ENCODE peak calls at places on chromosomes 3 and 15, in four cellular contexts. Q, G, J and T are unnamed samples.

GRCh38 chr3:75294124-75294523 is 370.0 kb upstream of the FRG2C start:
- DNase-seq in Q (peak), G (peak), J (peak), T (no peak)

GRCh38 chr3:190321789-190322603 is at the start of gene CLDN1:
- DNase-seq in Q (peak), G (peak), J (peak), T (no peak)

GRCh38 chr3:172089250-172089649 is 49.9 kb downstream of the FNDC3B start:
- DNase-seq in Q (no peak), G (no peak), J (no peak), T (no peak)

GRCh38 chr3:28286595-28286994 is 45.2 kb downstream of the CMC1 start:
- DNase-seq in Q (no peak), G (peak), J (peak), T (peak)

GRCh38 chr3:21979706-21980105 is 228.7 kb upstream of the ZNF385D start:
- DNase-seq in Q (no peak), G (no peak), J (no peak), T (no peak)

GRCh38 chr3:191119415-191120295 is 79.4 kb upstream of the OSTN start:
- DNase-seq in Q (no peak), G (no peak), J (no peak), T (no peak)

GRCh38 chr3:183265713-183266417 is 12.8 kb downstream of the B3GNT5 start:
- DNase-seq in Q (no peak), G (no peak), J (no peak), T (no peak)

GRCh38 chr3:48990636-48991421 is 788 bp downstream of the P4HTM start:
- DNase-seq in Q (peak), G (no peak), J (no peak), T (no peak)

GRCh38 chr15:68564173-68564572 is 14.6 kb upstream of the CORO2B start:
- DNase-seq in Q (no peak), G (no peak), J (no peak), T (no peak)

GRCh38 chr15:50109086-50109987 is 9.7 kb downstream of the ATP8B4 start:
- DNase-seq in Q (no peak), G (no peak), J (no peak), T (no peak)

GRCh38 chr15:26866298-26867198 is at the start of gene GABRA5:
- DNase-seq in Q (peak), G (no peak), J (peak), T (no peak)

GRCh38 chr3:191290311-191291025 is 38.7 kb upstream of the CCDC50 start:
- DNase-seq in Q (no peak), G (no peak), J (no peak), T (no peak)

GRCh38 chr15:92044510-92044909 is 191.0 kb downstream of the SLCO3A1 start:
- DNase-seq in Q (no peak), G (no peak), J (no peak), T (no peak)

DNA sequence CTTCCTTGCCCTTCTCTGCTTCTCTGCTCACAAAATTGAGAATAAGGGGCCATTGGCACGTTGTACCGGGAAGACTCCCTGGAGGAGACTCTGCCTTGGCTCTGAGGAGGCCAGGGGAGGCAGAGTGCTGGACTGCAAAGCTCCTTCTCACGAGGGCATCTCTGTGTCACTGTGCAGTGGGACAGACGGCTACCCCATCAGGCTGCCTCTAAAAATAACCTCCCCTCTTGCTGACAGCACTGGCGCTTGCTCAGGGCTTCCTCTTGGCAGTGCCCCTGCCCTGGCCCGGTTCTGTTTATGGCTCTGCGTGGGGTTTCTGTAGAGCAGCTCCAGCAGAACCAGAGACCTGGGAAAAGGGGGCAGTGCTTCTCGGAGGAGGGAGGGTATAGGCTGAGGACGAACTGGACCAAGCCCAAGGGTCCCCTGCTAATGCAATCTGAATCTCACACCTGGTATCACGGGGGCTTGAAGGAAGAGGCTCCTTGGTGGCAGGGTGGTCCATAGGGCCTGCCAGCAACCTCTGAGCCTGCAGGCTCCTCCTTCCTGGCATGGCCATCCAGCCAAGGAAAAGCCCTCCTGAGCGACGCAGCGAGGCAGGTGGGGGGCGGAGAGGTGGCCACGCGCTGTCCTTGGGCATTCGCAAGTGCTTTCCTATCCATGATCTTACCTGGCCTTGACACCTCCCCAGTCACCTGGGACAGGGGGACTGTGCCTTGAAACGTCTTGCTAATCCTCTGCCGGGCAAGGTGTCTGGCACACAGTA is 63.3 kb upstream of the TLE3 start:
- DNase-seq in Q (no peak), G (no peak), J (no peak), T (no peak)
- TF ChIP-seq USF1 in Q (no peak), G (no peak), J (no peak), T (no peak)

GRCh38 chr15:83873966-83874365 is 220.0 kb downstream of the ADAMTSL3 start:
- DNase-seq in Q (no peak), G (no peak), J (no peak), T (no peak)

GRCh38 chr15:83871808-83872559 is 218.1 kb downstream of the ADAMTSL3 start:
- DNase-seq in Q (no peak), G (peak), J (no peak), T (peak)

GRCh38 chr15:83869329-83869728 is 215.4 kb downstream of the ADAMTSL3 start:
- DNase-seq in Q (no peak), G (no peak), J (no peak), T (no peak)
- TF ChIP-seq USF1 in Q (no peak), G (no peak), J (no peak), T (no peak)

GRCh38 chr15:62066663-62067447 is at the start of gene C2CD4A:
- DNase-seq in Q (peak), G (no peak), J (no peak), T (no peak)
- TF ChIP-seq USF1 in Q (peak), G (no peak), J (no peak), T (no peak)

DNA sequence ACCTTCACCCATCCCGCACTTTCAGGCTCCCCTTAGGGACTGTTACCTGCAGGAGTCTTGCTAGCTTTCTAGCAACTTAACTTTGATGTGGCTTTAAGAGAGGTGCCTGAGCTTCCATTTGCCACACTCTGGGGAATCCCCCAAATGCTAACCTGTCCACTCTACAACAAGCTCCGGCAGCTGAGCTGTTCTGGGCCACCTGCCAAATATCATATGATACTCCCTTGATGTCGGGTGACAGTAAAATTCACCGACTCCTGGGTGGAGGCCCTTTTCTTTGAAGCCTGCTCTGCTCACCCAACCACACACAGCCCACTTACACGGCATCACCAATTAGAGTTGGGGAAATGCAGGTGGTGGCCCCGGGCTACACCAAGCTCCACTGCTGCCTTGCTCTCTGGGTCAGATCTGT is 38.0 kb upstream of the XCR1 start:
- DNase-seq in Q (no peak), G (no peak), J (peak), T (peak)
- TF ChIP-seq USF1 in Q (no peak), G (no peak), J (no peak), T (no peak)

GRCh38 chr3:179181993-179182551 is 33.9 kb downstream of the PIK3CA start:
- DNase-seq in Q (no peak), G (no peak), J (no peak), T (no peak)
- TF ChIP-seq USF1 in Q (no peak), G (no peak), J (no peak), T (no peak)